ENCODE peak calls at places on chromosomes 12 and 14, in six cellular contexts. V is AG08395, P is COR-L47, G is SW 1271, B is heart right ventricle, S is amygdala. E is an unnamed sample.

GRCh38 chr12:39505025-39505424 is 62.1 kb upstream of the KIF21A start:
- DNase-seq in V (no peak), P (no peak), G (no peak), B (no peak), S (no peak), E (no peak)

GRCh38 chr14:105065280-105066228 is at the start of gene GPR132:
- DNase-seq in V (no peak), P (no peak), G (no peak), B (no peak), S (no peak), E (no peak)

GRCh38 chr14:31825459-31825858 is 251.6 kb upstream of the ARHGAP5 start:
- DNase-seq in V (no peak), P (no peak), G (no peak), B (no peak), S (no peak), E (no peak)

GRCh38 chr12:16036073-16036472 is 124.9 kb downstream of the DERA start:
- DNase-seq in V (no peak), P (no peak), G (no peak), B (no peak), S (no peak), E (no peak)

GRCh38 chr14:102225386-102225785 is 79.6 kb downstream of the MOK start:
- DNase-seq in V (no peak), P (no peak), G (no peak), B (no peak), S (no peak), E (no peak)

GRCh38 chr14:36767603-36768281 is 106.1 kb downstream of the PAX9 start:
- DNase-seq in V (peak), P (peak), G (no peak), B (no peak), S (no peak), E (no peak)

GRCh38 chr14:62084020-62084419 is 321.8 kb downstream of the SNAPC1 start:
- DNase-seq in V (no peak), P (no peak), G (no peak), B (no peak), S (no peak), E (no peak)

GRCh38 chr14:99619873-99620834 is 16.1 kb upstream of the CCDC85C start:
- DNase-seq in V (peak), P (peak), G (peak), B (no peak), S (no peak), E (no peak)

GRCh38 chr12:53324113-53324778 is 2.8 kb upstream of the AAAS start:
- DNase-seq in V (no peak), P (no peak), G (no peak), B (no peak), S (no peak), E (no peak)

GRCh38 chr12:108980831-108981618 is 39.8 kb downstream of the SVOP start:
- DNase-seq in V (peak), P (no peak), G (peak), B (peak), S (no peak), E (peak)

GRCh38 chr12:4505381-4505986 is 33.2 kb upstream of the RAD51AP1 start:
- DNase-seq in V (peak), P (no peak), G (no peak), B (no peak), S (no peak), E (no peak)

GRCh38 chr12:23569388-23569787 is 380.1 kb downstream of the SOX5 start:
- DNase-seq in V (no peak), P (no peak), G (no peak), B (no peak), S (no peak), E (no peak)

GRCh38 chr12:74747305-74747704 is 209.7 kb downstream of the ATXN7L3B start:
- DNase-seq in V (no peak), P (no peak), G (peak), B (no peak), S (no peak), E (no peak)

GRCh38 chr12:55499810-55500252 is 7.7 kb downstream of the OR6C68 start:
- DNase-seq in V (no peak), P (no peak), G (no peak), B (no peak), S (no peak), E (no peak)

GRCh38 chr12:65824314-65824563 is at the start of gene HMGA2:
- DNase-seq in V (peak), P (no peak), G (no peak), B (peak), S (no peak), E (no peak)

GRCh38 chr14:63852817-63853730 is at the start of gene SYNE2:
- DNase-seq in V (peak), P (peak), G (peak), B (peak), S (no peak), E (no peak)

GRCh38 chr12:121628037-121628436 is 1.7 kb downstream of the ORAI1 start:
- DNase-seq in V (no peak), P (no peak), G (peak), B (no peak), S (no peak), E (no peak)